ENCODE peak calls at places on chromosomes 5 and 9, in six cellular contexts. A, Y, Z, R, D and E are unnamed samples.

GRCh38 chr9:27086818-27087680 is 22.0 kb upstream of the TEK start:
- DNase-seq in Y (no peak), Z (no peak), D (no peak), A (peak), R (no peak), E (no peak)

GRCh38 chr9:93908591-93909241 is 46.4 kb downstream of the BARX1 start:
- DNase-seq in D (no peak), A (no peak), Y (no peak), Z (peak), R (no peak), E (no peak)

GRCh38 chr9:8389531-8389930 is 590.0 kb upstream of the DMAC1 start:
- DNase-seq in R (no peak), A (no peak), Y (no peak), Z (no peak), D (peak), E (no peak)

GRCh38 chr9:131348631-131349521 is 45.0 kb upstream of the PRRC2B start:
- DNase-seq in D (no peak), A (no peak), Y (no peak), R (no peak), Z (no peak), E (no peak)

GRCh38 chr5:53201746-53202145 is 92.2 kb upstream of the MOCS2 start:
- DNase-seq in Z (no peak), D (no peak), R (no peak), Y (no peak), A (no peak), E (no peak)

GRCh38 chr9:38737246-38737645 is 17.3 kb upstream of the FAM240B start:
- DNase-seq in A (no peak), Z (no peak), Y (peak), R (no peak), D (no peak), E (no peak)

GRCh38 chr9:4741365-4742031 is 496 bp upstream of the AK3 start:
- DNase-seq in A (peak), Z (no peak), D (peak), R (no peak), Y (peak), E (no peak)

GRCh38 chr9:28293691-28294090 is 720.4 kb upstream of the C9orf72 start:
- DNase-seq in A (no peak), Z (no peak), R (no peak), Y (no peak), D (no peak), E (no peak)

GRCh38 chr5:87242242-87242641 is 25.4 kb upstream of the RASA1 start:
- DNase-seq in R (no peak), D (no peak), Y (no peak), A (no peak), Z (no peak), E (no peak)